ENCODE peak calls at places on chromosomes 3 and 15, in seven cellular contexts. C is esophagus squamous epithelium, B is adrenal gland, K is A549, Z is prostate gland, M is ovary, Y is HCT116. S is an unnamed sample.

GRCh38 chr3:167184511-167184910 is 195.6 kb downstream of the ZBBX start:
- DNase-seq in C (no peak), B (no peak), K (no peak), Z (no peak), M (no peak), Y (no peak), S (no peak)

GRCh38 chr3:52210550-52211046 is 12.6 kb downstream of the ALAS1 start:
- DNase-seq in C (no peak), B (no peak), K (no peak), Z (peak; percentile 47), M (no peak), Y (no peak), S (no peak)

GRCh38 chr15:77577350-77577749 is 55.4 kb downstream of the LINGO1 start:
- DNase-seq in C (no peak), B (no peak), K (no peak), Z (no peak), M (no peak), Y (no peak), S (no peak)

GRCh38 chr3:4680881-4681300 is 187.7 kb downstream of the ITPR1 start:
- DNase-seq in C (no peak), B (no peak), K (no peak), Z (no peak), M (no peak), Y (no peak), S (no peak)

GRCh38 chr3:113532698-113533533 is 561 bp downstream of the SIDT1 start:
- DNase-seq in C (no peak), B (peak; percentile 14), K (peak; percentile 20), Z (peak; percentile 26), M (no peak), Y (no peak), S (peak; percentile 57)

GRCh38 chr3:117820900-117821299 is 1111.3 kb downstream of the TUSC7 start:
- DNase-seq in C (no peak), B (no peak), K (no peak), Z (no peak), M (no peak), Y (no peak), S (no peak)

GRCh38 chr3:162211470-162211869 is 714.9 kb downstream of the OTOL1 start:
- DNase-seq in C (no peak), B (no peak), K (no peak), Z (no peak), M (no peak), Y (no peak), S (no peak)

GRCh38 chr15:41494922-41495735 is 1.5 kb downstream of the ITPKA start:
- DNase-seq in C (no peak), B (no peak), K (no peak), Z (no peak), M (no peak), Y (no peak), S (peak; percentile 57)

GRCh38 chr15:98570119-98570518 is 78.2 kb upstream of the IGF1R start:
- DNase-seq in C (no peak), B (no peak), K (no peak), Z (no peak), M (no peak), Y (no peak), S (no peak)

GRCh38 chr15:50189630-50190029 is 7.6 kb downstream of the SLC27A2 start:
- DNase-seq in C (no peak), B (no peak), K (no peak), Z (no peak), M (no peak), Y (no peak), S (no peak)

GRCh38 chr3:168034152-168034928 is 61.4 kb downstream of the GOLIM4 start:
- DNase-seq in C (no peak), B (peak; percentile 67), K (no peak), Z (no peak), M (no peak), Y (no peak), S (no peak)

GRCh38 chr3:16839271-16840110 is 45.3 kb upstream of the PLCL2 start:
- DNase-seq in C (no peak), B (no peak), K (no peak), Z (no peak), M (no peak), Y (no peak), S (no peak)

GRCh38 chr15:27495963-27496459 is 525.0 kb downstream of the GABRG3 start:
- DNase-seq in C (no peak), B (no peak), K (no peak), Z (no peak), M (no peak), Y (no peak), S (no peak)

GRCh38 chr15:70541511-70541910 is 221.8 kb downstream of the UACA start:
- DNase-seq in C (no peak), B (no peak), K (no peak), Z (no peak), M (no peak), Y (no peak), S (no peak)

GRCh38 chr15:27885226-27885625 is 213.9 kb downstream of the OCA2 start:
- DNase-seq in C (no peak), B (no peak), K (no peak), Z (no peak), M (no peak), Y (no peak), S (no peak)

GRCh38 chr3:195094211-195094921 is 176.6 kb downstream of the XXYLT1 start:
- DNase-seq in C (no peak), B (no peak), K (no peak), Z (no peak), M (no peak), Y (no peak), S (no peak)

GRCh38 chr15:33639968-33640367 is 328.3 kb upstream of the CHRM5 start:
- DNase-seq in C (no peak), B (no peak), K (no peak), Z (no peak), M (no peak), Y (no peak), S (no peak)

GRCh38 chr15:62638220-62638619 is 404.3 kb upstream of the TPM1 start:
- DNase-seq in C (no peak), B (no peak), K (no peak), Z (no peak), M (no peak), Y (no peak), S (no peak)

GRCh38 chr3:7160689-7161088 is 299.8 kb downstream of the GRM7 start:
- DNase-seq in C (no peak), B (no peak), K (no peak), Z (peak; percentile 66), M (no peak), Y (no peak), S (no peak)

GRCh38 chr3:170171563-170171962 is 10.0 kb downstream of the PHC3 start:
- DNase-seq in C (no peak), B (no peak), K (no peak), Z (no peak), M (no peak), Y (no peak), S (no peak)

GRCh38 chr3:16460886-16461285 is 52.6 kb downstream of the RFTN1 start:
- DNase-seq in C (no peak), B (no peak), K (no peak), Z (no peak), M (no peak), Y (no peak), S (no peak)

GRCh38 chr3:18853269-18853668 is 295.0 kb upstream of the KCNH8 start:
- DNase-seq in C (no peak), B (no peak), K (no peak), Z (no peak), M (no peak), Y (no peak), S (no peak)

GRCh38 chr3:18843930-18844329 is 304.4 kb upstream of the KCNH8 start:
- DNase-seq in C (no peak), B (no peak), K (no peak), Z (no peak), M (no peak), Y (no peak), S (no peak)

GRCh38 chr3:18843188-18843587 is 305.1 kb upstream of the KCNH8 start:
- DNase-seq in C (no peak), B (no peak), K (no peak), Z (no peak), M (no peak), Y (no peak), S (no peak)

GRCh38 chr3:18847583-18848197 is 300.6 kb upstream of the KCNH8 start:
- DNase-seq in C (no peak), B (no peak), K (peak; percentile 10), Z (no peak), M (no peak), Y (peak; percentile 6), S (no peak)
- TF ChIP-seq CTCF in C (peak; percentile 8), B (peak; percentile 22), K (peak; percentile 29), Z (no peak), M (no peak), Y (peak; percentile 50), S (peak; percentile 24)

GRCh38 chr3:30663533-30664241 is 57.3 kb downstream of the TGFBR2 start:
- DNase-seq in C (no peak), B (no peak), K (no peak), Z (no peak), M (no peak), Y (no peak), S (no peak)
- H3K27ac ChIP-seq in C (peak overlapping the region; percentile 64), B (no peak overlapping the region), K (peak overlapping the region; percentile 25), Z (no peak overlapping the region), M (no peak overlapping the region), Y (no peak overlapping the region), S (no peak overlapping the region)

GRCh38 chr3:131502530-131503327 is at the start of gene MRPL3:
- DNase-seq in C (peak; percentile 24), B (peak; percentile 87), K (peak; percentile 62), Z (peak; percentile 73), M (peak; percentile 80), Y (peak; percentile 79), S (peak; percentile 90)
- TF ChIP-seq POLR2A in C (no peak), B (no peak), K (peak; percentile 53), Z (peak; percentile 21), M (peak; percentile 32), Y (peak; percentile 44), S (peak; percentile 54)

GRCh38 chr3:121111914-121112612 is 204.1 kb downstream of the STXBP5L start:
- DNase-seq in C (no peak), B (no peak), K (no peak), Z (no peak), M (no peak), Y (no peak), S (no peak)
- TF ChIP-seq CTCF in C (no peak), B (no peak), K (no peak), Z (no peak), M (no peak), Y (peak; percentile 10), S (no peak)

S was measured in right lobe of liver.